ENCODE peak calls at places on chromosomes 11 and 22, in four cellular contexts. L is body of pancreas, D is astrocyte, S is foreskin fibroblast. H is an unnamed sample.

GRCh38 chr11:833114-833791 is 501 bp downstream of the CD151 start:
- DNase-seq in D (no peak), S (no peak), L (peak; percentile 80), H (peak; percentile 60)

GRCh38 chr11:121372028-121372427 is 79.5 kb downstream of the SC5D start:
- DNase-seq in L (no peak), S (no peak), D (no peak), H (no peak)

GRCh38 chr11:61378713-61379313 is 13.6 kb upstream of the TMEM216 start:
- DNase-seq in D (peak; percentile 90), S (peak; percentile 93), L (no peak), H (no peak)

GRCh38 chr11:61334434-61335354 is 1.7 kb downstream of the TKFC start:
- DNase-seq in D (peak; percentile 35), L (peak; percentile 56), S (peak; percentile 47), H (no peak)

GRCh38 chr11:122673706-122674105 is 18.2 kb downstream of the UBASH3B start:
- DNase-seq in S (no peak), D (peak; percentile 32), L (no peak), H (no peak)

GRCh38 chr11:10639350-10639749 is 54.2 kb downstream of the IRAG1 start:
- DNase-seq in L (no peak), D (no peak), S (no peak), H (no peak)

GRCh38 chr11:132504501-132505041 is 1027.7 kb downstream of the OPCML start:
- DNase-seq in L (no peak), D (no peak), S (no peak), H (no peak)

GRCh38 chr11:7457211-7457610 is 28.1 kb upstream of the OLFML1 start:
- DNase-seq in L (no peak), S (peak; percentile 82), D (peak; percentile 1), H (peak; percentile 48)

GRCh38 chr22:40511604-40512003 is 124.9 kb downstream of the MRTFA start:
- DNase-seq in L (peak; percentile 77), S (no peak), D (no peak), H (no peak)

GRCh38 chr22:28442951-28443876 is 236.4 kb downstream of the TTC28 start:
- DNase-seq in S (peak; percentile 73), L (peak; percentile 74), D (peak; percentile 72), H (peak; percentile 81)

GRCh38 chr11:126647735-126648134 is 292.2 kb downstream of the ST3GAL4 start:
- DNase-seq in D (peak; percentile 88), L (no peak), S (peak; percentile 75), H (no peak)

GRCh38 chr22:23862103-23862502 is 4.4 kb downstream of the SLC2A11 start:
- DNase-seq in D (no peak), L (peak; percentile 38), S (no peak), H (peak; percentile 19)

GRCh38 chr22:39115976-39116621 is 19.1 kb downstream of the APOBEC3H start:
- DNase-seq in S (no peak), D (no peak), L (no peak), H (no peak)

GRCh38 chr11:36333897-36334296 is 37.8 kb downstream of the PRR5L start:
- DNase-seq in S (no peak), L (no peak), D (peak; percentile 32), H (no peak)

GRCh38 chr11:69470793-69471192 is 10.7 kb upstream of the LINC01488 start:
- DNase-seq in S (no peak), L (no peak), D (no peak), H (no peak)

GRCh38 chr11:25566298-25567200 is 765.4 kb upstream of the ANO3 start:
- DNase-seq in D (peak; percentile 25), S (no peak), L (peak; percentile 10), H (peak; percentile 11)

GRCh38 chr11:122306776-122307479 is 190.9 kb upstream of the BLID start:
- DNase-seq in L (no peak), D (no peak), S (no peak), H (no peak)

GRCh38 chr22:46792061-46792796 is 29.8 kb downstream of the TBC1D22A start:
- DNase-seq in L (no peak), S (no peak), D (no peak), H (no peak)

GRCh38 chr11:62461740-62462522 is 43.1 kb downstream of the SCGB1A1 start:
- DNase-seq in D (peak; percentile 73), S (no peak), L (no peak), H (no peak)

GRCh38 chr11:69985654-69986420 is 92.3 kb upstream of the ANO1 start:
- DNase-seq in S (no peak), L (no peak), D (no peak), H (no peak)

GRCh38 chr11:554824-555499 is 5.6 kb downstream of the LMNTD2 start:
- DNase-seq in S (no peak), D (no peak), L (peak; percentile 85), H (peak; percentile 82)

GRCh38 chr11:71153005-71153395 is 99.4 kb downstream of the SHANK2 start:
- DNase-seq in S (peak; percentile 41), L (peak; percentile 52), D (no peak), H (peak; percentile 11)

GRCh38 chr11:79860336-79860735 is 419.5 kb upstream of the TENM4 start:
- DNase-seq in S (no peak), D (no peak), L (no peak), H (no peak)

GRCh38 chr11:43943931-43944751 is 1.7 kb downstream of the C11orf96 start:
- DNase-seq in D (peak; percentile 56), S (no peak), L (no peak), H (no peak)

GRCh38 chr11:61545341-61545740 is 35.5 kb downstream of the SYT7 start:
- DNase-seq in L (no peak), D (no peak), S (no peak), H (no peak)

GRCh38 chr11:72189448-72190250 is 2.3 kb upstream of the FOLR1 start:
- DNase-seq in S (no peak), D (peak; percentile 21), L (peak; percentile 51), H (no peak)

GRCh38 chr11:8223513-8223899 is 40.2 kb downstream of the LMO1 start:
- DNase-seq in L (no peak), S (peak; percentile 5), D (no peak), H (no peak)

GRCh38 chr11:72439455-72439854 is 5.1 kb upstream of the CLPB start:
- DNase-seq in S (peak; percentile 68), D (peak; percentile 56), L (no peak), H (no peak)

GRCh38 chr22:30392661-30393321 is 4.0 kb upstream of the SEC14L2 start:
- DNase-seq in D (no peak), L (no peak), S (no peak), H (peak; percentile 92)

GRCh38 chr11:129331217-129331616 is 44.4 kb upstream of the BARX2 start:
- DNase-seq in S (no peak), D (peak; percentile 74), L (peak; percentile 58), H (no peak)
- TF ChIP-seq CTCF in S (no peak), D (no peak), L (no peak), H (no peak)

GRCh38 chr11:119340335-119341221 is at the start of gene C1QTNF5:
- DNase-seq in D (peak; percentile 59), L (peak; percentile 82), S (no peak), H (peak; percentile 82)
- H3K4me3 ChIP-seq in D (peak within 1 kb of the TSS; percentile 54), L (no peak within 1 kb of the TSS), S (peak within 1 kb of the TSS; percentile 59), H (no peak within 1 kb of the TSS)

GRCh38 chr11:77779935-77780334 is 40.6 kb downstream of the RSF1 start:
- DNase-seq in S (peak; percentile 19), D (peak; percentile 29), L (no peak), H (no peak)

GRCh38 chr11:77778118-77778517 is 42.4 kb downstream of the RSF1 start:
- DNase-seq in D (no peak), L (no peak), S (no peak), H (no peak)

GRCh38 chr11:77778549-77778948 is 42.0 kb downstream of the RSF1 start:
- DNase-seq in D (no peak), L (no peak), S (no peak), H (no peak)

GRCh38 chr11:77775941-77776340 is 44.6 kb downstream of the RSF1 start:
- DNase-seq in S (no peak), L (no peak), D (no peak), H (no peak)

DNA sequence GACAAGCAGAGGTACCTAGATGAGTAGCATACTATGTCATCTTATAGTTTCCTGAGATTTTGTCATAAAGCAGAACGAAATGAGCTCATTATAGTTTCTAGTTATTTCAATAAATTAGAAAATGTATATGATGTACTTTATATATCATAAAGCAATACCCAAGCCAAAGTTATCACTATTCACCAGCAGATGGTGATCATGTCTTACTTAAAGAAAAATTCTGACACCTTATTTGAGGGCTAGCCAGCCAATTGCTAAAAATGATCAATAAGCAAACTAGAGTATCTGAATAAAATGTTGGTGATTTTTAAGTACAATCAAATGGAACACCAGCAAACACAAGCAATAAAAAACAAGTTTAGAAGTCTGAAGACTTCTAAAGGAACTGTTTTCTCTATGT is 44.1 kb downstream of the RSF1 start:
- DNase-seq in D (no peak), S (no peak), L (no peak), H (no peak)
- TF ChIP-seq CTCF in D (peak; percentile 21), S (no peak), L (peak; percentile 27), H (no peak)

DNA sequence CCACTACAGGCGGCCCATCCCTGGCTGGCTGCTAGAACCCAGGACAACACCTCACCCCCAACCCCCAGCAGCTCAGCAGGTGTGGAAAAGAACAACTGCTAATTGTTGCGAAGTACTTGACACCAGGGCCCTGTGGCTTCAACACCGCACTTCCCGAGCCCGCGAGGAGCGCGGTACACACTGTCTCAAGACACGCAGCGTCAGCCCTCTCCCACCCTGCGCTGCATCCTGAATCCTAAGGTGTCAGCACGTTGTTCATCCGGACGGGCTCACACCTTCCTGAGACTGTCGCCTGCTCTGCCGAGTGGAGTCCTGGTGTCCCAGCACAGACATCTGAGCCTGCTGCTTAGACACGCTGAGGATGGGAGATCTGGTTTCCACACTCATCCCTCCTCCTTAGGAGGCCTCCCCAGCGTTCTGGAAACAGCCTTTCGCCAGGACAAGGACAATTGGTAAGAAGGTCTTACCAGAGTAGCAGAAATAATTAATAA is 1336.2 kb downstream of the BRD1 start:
- DNase-seq in S (no peak), D (no peak), L (no peak), H (no peak)
- H3K4me3 ChIP-seq in S (no peak overlapping the region), D (no peak overlapping the region), L (no peak overlapping the region), H (no peak overlapping the region)

DNA sequence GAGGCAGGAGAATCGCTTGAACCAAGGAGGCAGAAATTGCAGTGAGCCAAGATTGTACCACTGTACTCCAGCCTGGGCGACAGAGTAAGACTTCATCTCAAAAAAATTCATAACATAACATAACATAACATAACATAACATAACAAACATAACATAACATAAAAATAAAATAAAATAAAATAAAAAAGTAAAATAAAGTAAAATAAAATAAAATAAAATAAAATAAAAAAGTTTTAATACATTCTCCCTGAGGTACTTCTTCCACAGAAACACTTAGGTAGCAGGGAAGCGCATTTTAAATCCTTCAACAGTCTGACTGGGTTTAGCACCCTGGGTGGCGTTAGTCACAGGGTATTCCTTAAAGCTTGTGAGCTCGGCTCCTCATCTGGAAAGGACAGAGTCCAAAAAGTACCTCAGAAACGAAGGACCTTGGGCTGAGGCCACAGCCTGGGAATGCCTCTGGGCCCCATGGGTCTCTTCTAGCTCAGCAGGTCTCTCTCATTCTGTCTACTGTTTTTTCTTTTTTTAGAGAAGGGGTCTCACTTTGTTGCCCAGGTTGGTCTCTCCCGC is 41.7 kb downstream of the MICAL3 start:
- DNase-seq in L (no peak), S (no peak), D (no peak), H (no peak)
- TF ChIP-seq CTCF in L (no peak), S (no peak), D (no peak), H (no peak)

GRCh38 chr11:26575946-26576345 is 3.9 kb upstream of the MUC15 start:
- DNase-seq in D (no peak), L (no peak), S (no peak), H (no peak)

GRCh38 chr11:26569646-26570045 is 2.4 kb downstream of the MUC15 start:
- DNase-seq in D (no peak), L (no peak), S (no peak), H (no peak)

GRCh38 chr11:26573896-26574295 is 1.8 kb upstream of the MUC15 start:
- DNase-seq in L (no peak), D (no peak), S (no peak), H (no peak)

GRCh38 chr11:26572770-26573402 is 823 bp upstream of the MUC15 start:
- DNase-seq in S (no peak), L (no peak), D (no peak), H (peak; percentile 82)

GRCh38 chr11:26571861-26572654 is at the start of gene MUC15:
- DNase-seq in S (no peak), L (peak; percentile 40), D (no peak), H (peak; percentile 74)
- H3K4me3 ChIP-seq in S (no peak within 1 kb of the TSS), L (no peak within 1 kb of the TSS), D (no peak within 1 kb of the TSS), H (peak within 1 kb of the TSS; percentile 32)

H was measured in thyroid gland.